ENCODE peak calls at places on chromosomes 2 and 18, in four cellular contexts. E is EL, D is GDM1, L is GM23248. P is an unnamed sample.

GRCh38 chr2:210663574-210663973 is 107.2 kb downstream of the CPS1 start:
- DNase-seq in E (no peak), D (no peak), L (peak), P (peak)

GRCh38 chr18:24055009-24055804 is 40.7 kb downstream of the TTC39C start:
- DNase-seq in E (no peak), D (no peak), L (no peak), P (no peak)

GRCh38 chr2:119116411-119117295 is 41.9 kb downstream of the C1QL2 start:
- DNase-seq in E (no peak), D (no peak), L (no peak), P (no peak)

GRCh38 chr2:24820175-24820513 is 26.9 kb downstream of the CENPO start:
- DNase-seq in E (no peak), D (no peak), L (no peak), P (no peak)

GRCh38 chr2:181680055-181680936 is at the start of gene NEUROD1:
- DNase-seq in E (no peak), D (no peak), L (no peak), P (no peak)

GRCh38 chr2:47488870-47489584 is 86.1 kb downstream of the MSH2 start:
- DNase-seq in E (peak), D (no peak), L (peak), P (no peak)

GRCh38 chr18:44766461-44766860 is 85.8 kb downstream of the SETBP1 start:
- DNase-seq in E (no peak), D (no peak), L (no peak), P (no peak)

GRCh38 chr2:47891369-47892337 is 14.6 kb downstream of the FBXO11 start:
- DNase-seq in E (peak), D (no peak), L (peak), P (no peak)

GRCh38 chr2:95799490-95799889 is 192.1 kb downstream of the ANKRD36C start:
- DNase-seq in E (no peak), D (no peak), L (no peak), P (no peak)

GRCh38 chr2:3478846-3479385 is 40.4 kb downstream of the ADI1 start:
- DNase-seq in E (no peak), D (no peak), L (no peak), P (no peak)

GRCh38 chr2:241064008-241064801 is 37.9 kb downstream of the MTERF4 start:
- DNase-seq in E (no peak), D (no peak), L (no peak), P (no peak)

GRCh38 chr2:65129613-65130439 is at the start of gene RAB1A:
- DNase-seq in E (peak), D (peak), L (peak), P (peak)

GRCh38 chr2:96727431-96727830 is 12.4 kb downstream of the LMAN2L start:
- DNase-seq in E (no peak), D (no peak), L (peak), P (no peak)

GRCh38 chr2:156473445-156473844 is 37.3 kb downstream of the GPD2 start:
- DNase-seq in E (no peak), D (no peak), L (no peak), P (no peak)

GRCh38 chr2:230614913-230615332 is 97.7 kb upstream of the CAB39 start:
- DNase-seq in E (no peak), D (no peak), L (peak), P (no peak)

GRCh38 chr18:24544141-24544498 is 83.7 kb downstream of the HRH4 start:
- DNase-seq in E (peak), D (no peak), L (peak), P (peak)

GRCh38 chr2:160647967-160648685 is 154.5 kb upstream of the RBMS1 start:
- DNase-seq in E (no peak), D (no peak), L (no peak), P (no peak)

GRCh38 chr2:59884166-59884565 is 669.3 kb downstream of the BCL11A start:
- DNase-seq in E (no peak), D (no peak), L (no peak), P (no peak)

GRCh38 chr2:130355578-130356431 is at the start of gene PTPN18:
- DNase-seq in E (peak), D (peak), L (peak), P (peak)

GRCh38 chr2:205739618-205740017 is 57.3 kb downstream of the NRP2 start:
- DNase-seq in E (no peak), D (no peak), L (no peak), P (no peak)